ENCODE peak calls at places on chromosomes 1 and 21, in four cellular contexts. L is T-helper 1 cell; I is kidney tubule cell; C is CD4-positive, CD25-positive, alpha-beta regulatory T cell. A is an unnamed sample.

GRCh38 chr21:32753818-32754610 is 17.5 kb downstream of the PAXBP1 start:
- DNase-seq in L (no peak), I (no peak), C (no peak), A (no peak)

GRCh38 chr1:12697406-12697805 is 18.5 kb upstream of the AADACL3 start:
- DNase-seq in L (no peak), I (no peak), C (no peak), A (no peak)

GRCh38 chr1:62849031-62849430 is 65.1 kb downstream of the ATG4C start:
- DNase-seq in L (no peak), I (no peak), C (no peak), A (no peak)

GRCh38 chr1:245735831-245736530 is 581.2 kb downstream of the KIF26B start:
- DNase-seq in L (no peak), I (no peak), C (no peak), A (no peak)

GRCh38 chr1:1179983-1180861 is 6.5 kb downstream of the TTLL10 start:
- DNase-seq in L (no peak), I (no peak), C (no peak), A (no peak)

GRCh38 chr1:168320805-168321577 is 40.3 kb downstream of the TBX19 start:
- DNase-seq in L (peak; percentile 23), I (peak; percentile 82), C (no peak), A (no peak)

GRCh38 chr1:33248244-33248643 is 8.0 kb upstream of the ZNF362 start:
- DNase-seq in L (no peak), I (no peak), C (no peak), A (no peak)

GRCh38 chr1:21859669-21860179 is 47.7 kb downstream of the LDLRAD2 start:
- DNase-seq in L (no peak), I (no peak), C (no peak), A (no peak)

GRCh38 chr1:61056674-61057439 is 25.5 kb upstream of the NFIA start:
- DNase-seq in L (peak; percentile 52), I (peak; percentile 30), C (no peak), A (no peak)

GRCh38 chr1:229278120-229278741 is 7.3 kb downstream of the RAB4A start:
- DNase-seq in L (no peak), I (no peak), C (no peak), A (no peak)

GRCh38 chr1:212561501-212561931 is 47.0 kb upstream of the ATF3 start:
- DNase-seq in L (no peak), I (peak; percentile 74), C (no peak), A (no peak)

GRCh38 chr1:75023005-75023404 is 111.2 kb upstream of the LHX8 start:
- DNase-seq in L (no peak), I (no peak), C (no peak), A (no peak)

GRCh38 chr1:93033029-93033428 is 46.1 kb upstream of the MTF2 start:
- DNase-seq in L (peak; percentile 29), I (no peak), C (no peak), A (no peak)

GRCh38 chr1:55781944-55782482 is 566.8 kb upstream of the USP24 start:
- DNase-seq in L (no peak), I (peak; percentile 73), C (no peak), A (no peak)

GRCh38 chr1:9909222-9910046 is 635 bp downstream of the CTNNBIP1 start:
- DNase-seq in L (peak; percentile 21), I (peak; percentile 43), C (peak; percentile 16), A (peak; percentile 37)

GRCh38 chr1:19582318-19582717 is 61.8 kb upstream of the NBL1 start:
- DNase-seq in L (peak; percentile 68), I (peak; percentile 67), C (peak; percentile 66), A (peak; percentile 53)

GRCh38 chr1:156270314-156270713 is 12.3 kb downstream of the SMG5 start:
- DNase-seq in L (no peak), I (no peak), C (no peak), A (no peak)

GRCh38 chr1:197776348-197777082 is 1.2 kb upstream of the DENND1B start:
- DNase-seq in L (peak; percentile 80), I (peak; percentile 91), C (peak; percentile 47), A (peak; percentile 53)

GRCh38 chr1:8815582-8816285 is 1.7 kb downstream of the RERE start:
- DNase-seq in L (no peak), I (peak; percentile 32), C (no peak), A (no peak)

GRCh38 chr1:160724445-160725242 is 13.0 kb upstream of the CD48 start:
- DNase-seq in L (peak; percentile 52), I (peak; percentile 2), C (no peak), A (no peak)

GRCh38 chr1:11273595-11274234 is 717 bp downstream of the UBIAD1 start:
- DNase-seq in L (peak; percentile 21), I (peak; percentile 20), C (no peak), A (no peak)